ENCODE peak calls at places on chromosome 9, in eight cellular contexts. One of them, this sample, is unnamed.

GRCh38 chr9:86275962-86276361 is 6.4 kb downstream of the ISCA1 start:
- DNase-seq in globus pallidus: no peak
- DNase-seq in activated gamma-delta T cell treated with anti-CD3 and anti-CD28 coated beads, Interleukin-2, amount 50 U/mL, for 16 hours: no peak
- DNase-seq in A673: no peak
- DNase-seq in NCI-H510A: no peak
- DNase-seq in CD4-positive, CD25-positive, alpha-beta regulatory T cell: no peak
- DNase-seq in OCI-LY7: peak
- DNase-seq in sigmoid colon: no peak
- DNase-seq in this sample: no peak

GRCh38 chr9:113633782-113634596 is 170.5 kb downstream of the RGS3 start:
- DNase-seq in A673: no peak
- DNase-seq in CD4-positive, CD25-positive, alpha-beta regulatory T cell: no peak
- DNase-seq in OCI-LY7: no peak
- DNase-seq in sigmoid colon: peak
- DNase-seq in NCI-H510A: no peak
- DNase-seq in globus pallidus: no peak
- DNase-seq in activated gamma-delta T cell treated with anti-CD3 and anti-CD28 coated beads, Interleukin-2, amount 50 U/mL, for 16 hours: no peak
- DNase-seq in this sample: no peak

GRCh38 chr9:131661954-131662621 is 77.8 kb downstream of the RAPGEF1 start:
- DNase-seq in CD4-positive, CD25-positive, alpha-beta regulatory T cell: peak
- DNase-seq in A673: no peak
- DNase-seq in OCI-LY7: peak
- DNase-seq in activated gamma-delta T cell treated with anti-CD3 and anti-CD28 coated beads, Interleukin-2, amount 50 U/mL, for 16 hours: peak
- DNase-seq in NCI-H510A: no peak
- DNase-seq in globus pallidus: no peak
- DNase-seq in sigmoid colon: no peak
- DNase-seq in this sample: no peak

GRCh38 chr9:4126184-4126865 is 173.5 kb downstream of the GLIS3 start:
- DNase-seq in A673: no peak
- DNase-seq in sigmoid colon: no peak
- DNase-seq in activated gamma-delta T cell treated with anti-CD3 and anti-CD28 coated beads, Interleukin-2, amount 50 U/mL, for 16 hours: no peak
- DNase-seq in CD4-positive, CD25-positive, alpha-beta regulatory T cell: no peak
- DNase-seq in NCI-H510A: no peak
- DNase-seq in globus pallidus: no peak
- DNase-seq in OCI-LY7: no peak
- DNase-seq in this sample: no peak

GRCh38 chr9:113446323-113446740 is 17.2 kb upstream of the RGS3 start:
- DNase-seq in OCI-LY7: peak
- DNase-seq in A673: peak
- DNase-seq in activated gamma-delta T cell treated with anti-CD3 and anti-CD28 coated beads, Interleukin-2, amount 50 U/mL, for 16 hours: no peak
- DNase-seq in sigmoid colon: no peak
- DNase-seq in globus pallidus: peak
- DNase-seq in NCI-H510A: no peak
- DNase-seq in CD4-positive, CD25-positive, alpha-beta regulatory T cell: peak
- DNase-seq in this sample: no peak

GRCh38 chr9:5442400-5443011 is 4.8 kb upstream of the PLGRKT start:
- DNase-seq in sigmoid colon: no peak
- DNase-seq in NCI-H510A: peak
- DNase-seq in globus pallidus: peak
- DNase-seq in OCI-LY7: peak
- DNase-seq in activated gamma-delta T cell treated with anti-CD3 and anti-CD28 coated beads, Interleukin-2, amount 50 U/mL, for 16 hours: no peak
- DNase-seq in A673: peak
- DNase-seq in CD4-positive, CD25-positive, alpha-beta regulatory T cell: no peak
- DNase-seq in this sample: no peak

GRCh38 chr9:118215544-118215943 is 511.3 kb downstream of the TLR4 start:
- DNase-seq in A673: no peak
- DNase-seq in NCI-H510A: no peak
- DNase-seq in OCI-LY7: no peak
- DNase-seq in globus pallidus: no peak
- DNase-seq in CD4-positive, CD25-positive, alpha-beta regulatory T cell: no peak
- DNase-seq in sigmoid colon: no peak
- DNase-seq in activated gamma-delta T cell treated with anti-CD3 and anti-CD28 coated beads, Interleukin-2, amount 50 U/mL, for 16 hours: no peak
- DNase-seq in this sample: no peak

GRCh38 chr9:2655411-2655901 is 33.9 kb downstream of the VLDLR start:
- DNase-seq in CD4-positive, CD25-positive, alpha-beta regulatory T cell: peak
- DNase-seq in OCI-LY7: peak
- DNase-seq in NCI-H510A: peak
- DNase-seq in sigmoid colon: no peak
- DNase-seq in A673: peak
- DNase-seq in globus pallidus: no peak
- DNase-seq in activated gamma-delta T cell treated with anti-CD3 and anti-CD28 coated beads, Interleukin-2, amount 50 U/mL, for 16 hours: no peak
- DNase-seq in this sample: peak

GRCh38 chr9:86600291-86600690 is 246.1 kb upstream of the TUT7 start:
- DNase-seq in A673: peak
- DNase-seq in globus pallidus: no peak
- DNase-seq in NCI-H510A: no peak
- DNase-seq in activated gamma-delta T cell treated with anti-CD3 and anti-CD28 coated beads, Interleukin-2, amount 50 U/mL, for 16 hours: no peak
- DNase-seq in sigmoid colon: no peak
- DNase-seq in OCI-LY7: no peak
- DNase-seq in CD4-positive, CD25-positive, alpha-beta regulatory T cell: no peak
- DNase-seq in this sample: no peak

GRCh38 chr9:98255064-98255577 is 328 bp downstream of the TBC1D2 start:
- DNase-seq in activated gamma-delta T cell treated with anti-CD3 and anti-CD28 coated beads, Interleukin-2, amount 50 U/mL, for 16 hours: no peak
- DNase-seq in sigmoid colon: peak
- DNase-seq in OCI-LY7: no peak
- DNase-seq in A673: peak
- DNase-seq in globus pallidus: peak
- DNase-seq in NCI-H510A: no peak
- DNase-seq in CD4-positive, CD25-positive, alpha-beta regulatory T cell: no peak
- DNase-seq in this sample: no peak

GRCh38 chr9:137095664-137096517 is 9.1 kb downstream of the MAN1B1 start:
- DNase-seq in globus pallidus: no peak
- DNase-seq in sigmoid colon: no peak
- DNase-seq in activated gamma-delta T cell treated with anti-CD3 and anti-CD28 coated beads, Interleukin-2, amount 50 U/mL, for 16 hours: peak
- DNase-seq in NCI-H510A: no peak
- DNase-seq in OCI-LY7: peak
- DNase-seq in A673: no peak
- DNase-seq in CD4-positive, CD25-positive, alpha-beta regulatory T cell: peak
- DNase-seq in this sample: peak

GRCh38 chr9:110443878-110444245 is 106.2 kb upstream of the TXNDC8 start:
- DNase-seq in CD4-positive, CD25-positive, alpha-beta regulatory T cell: no peak
- DNase-seq in OCI-LY7: no peak
- DNase-seq in A673: no peak
- DNase-seq in sigmoid colon: no peak
- DNase-seq in globus pallidus: no peak
- DNase-seq in NCI-H510A: no peak
- DNase-seq in activated gamma-delta T cell treated with anti-CD3 and anti-CD28 coated beads, Interleukin-2, amount 50 U/mL, for 16 hours: no peak
- DNase-seq in this sample: no peak

GRCh38 chr9:36575411-36575882 is 2.8 kb downstream of the MELK start:
- DNase-seq in globus pallidus: no peak
- DNase-seq in CD4-positive, CD25-positive, alpha-beta regulatory T cell: no peak
- DNase-seq in A673: no peak
- DNase-seq in OCI-LY7: no peak
- DNase-seq in activated gamma-delta T cell treated with anti-CD3 and anti-CD28 coated beads, Interleukin-2, amount 50 U/mL, for 16 hours: no peak
- DNase-seq in sigmoid colon: no peak
- DNase-seq in NCI-H510A: no peak
- DNase-seq in this sample: no peak

GRCh38 chr9:77864096-77864889 is 167.3 kb downstream of the GNAQ start:
- DNase-seq in sigmoid colon: no peak
- DNase-seq in activated gamma-delta T cell treated with anti-CD3 and anti-CD28 coated beads, Interleukin-2, amount 50 U/mL, for 16 hours: no peak
- DNase-seq in OCI-LY7: peak
- DNase-seq in globus pallidus: no peak
- DNase-seq in A673: no peak
- DNase-seq in NCI-H510A: no peak
- DNase-seq in CD4-positive, CD25-positive, alpha-beta regulatory T cell: no peak
- DNase-seq in this sample: no peak

GRCh38 chr9:76988941-76989340 is 30.5 kb upstream of the FOXB2 start:
- DNase-seq in CD4-positive, CD25-positive, alpha-beta regulatory T cell: no peak
- DNase-seq in globus pallidus: no peak
- DNase-seq in OCI-LY7: no peak
- DNase-seq in NCI-H510A: no peak
- DNase-seq in activated gamma-delta T cell treated with anti-CD3 and anti-CD28 coated beads, Interleukin-2, amount 50 U/mL, for 16 hours: no peak
- DNase-seq in sigmoid colon: no peak
- DNase-seq in A673: no peak
- DNase-seq in this sample: no peak

GRCh38 chr9:86594724-86595123 is 240.5 kb upstream of the TUT7 start:
- DNase-seq in sigmoid colon: no peak
- DNase-seq in CD4-positive, CD25-positive, alpha-beta regulatory T cell: no peak
- DNase-seq in globus pallidus: no peak
- DNase-seq in NCI-H510A: no peak
- DNase-seq in A673: no peak
- DNase-seq in activated gamma-delta T cell treated with anti-CD3 and anti-CD28 coated beads, Interleukin-2, amount 50 U/mL, for 16 hours: no peak
- DNase-seq in OCI-LY7: no peak
- DNase-seq in this sample: no peak

GRCh38 chr9:133690111-133690561 is 48.0 kb downstream of the SARDH start:
- DNase-seq in activated gamma-delta T cell treated with anti-CD3 and anti-CD28 coated beads, Interleukin-2, amount 50 U/mL, for 16 hours: no peak
- DNase-seq in sigmoid colon: no peak
- DNase-seq in A673: no peak
- DNase-seq in OCI-LY7: no peak
- DNase-seq in NCI-H510A: no peak
- DNase-seq in globus pallidus: no peak
- DNase-seq in CD4-positive, CD25-positive, alpha-beta regulatory T cell: no peak
- DNase-seq in this sample: no peak

GRCh38 chr9:114602620-114603019 is 8.5 kb upstream of the TMEM268 start:
- DNase-seq in OCI-LY7: no peak
- DNase-seq in activated gamma-delta T cell treated with anti-CD3 and anti-CD28 coated beads, Interleukin-2, amount 50 U/mL, for 16 hours: no peak
- DNase-seq in A673: no peak
- DNase-seq in NCI-H510A: no peak
- DNase-seq in sigmoid colon: no peak
- DNase-seq in globus pallidus: no peak
- DNase-seq in CD4-positive, CD25-positive, alpha-beta regulatory T cell: no peak
- DNase-seq in this sample: no peak

GRCh38 chr9:97372580-97372979 is 39.3 kb upstream of the TDRD7 start:
- DNase-seq in globus pallidus: no peak
- DNase-seq in sigmoid colon: no peak
- DNase-seq in activated gamma-delta T cell treated with anti-CD3 and anti-CD28 coated beads, Interleukin-2, amount 50 U/mL, for 16 hours: no peak
- DNase-seq in OCI-LY7: no peak
- DNase-seq in A673: no peak
- DNase-seq in CD4-positive, CD25-positive, alpha-beta regulatory T cell: no peak
- DNase-seq in NCI-H510A: no peak
- DNase-seq in this sample: no peak